ENCODE peak calls at places on chromosome 5, in eight cellular contexts. One of them, this sample, is unnamed.

GRCh38 chr5:177347699-177348098 is 3.8 kb downstream of the LMAN2 start:
- DNase-seq in effector memory CD4-positive, alpha-beta T cell: no peak
- DNase-seq in stimulated activated CD8-positive, alpha-beta memory T cell treated with anti-CD3 and anti-CD28 coated beads, Interleukin-4, amount 100 ng/mL, for 4 hours: no peak
- DNase-seq in aorta: no peak
- DNase-seq in HTR-8/SVneo: no peak
- DNase-seq in NCI-H1092 treated with DMSO at 0.1 percent for 48 hours: no peak
- DNase-seq in neural progenitor cell: no peak
- DNase-seq in astrocyte of the cerebellum: no peak
- DNase-seq in this sample: no peak

GRCh38 chr5:111197523-111197922 is 26.7 kb upstream of the CAMK4 start:
- DNase-seq in NCI-H1092 treated with DMSO at 0.1 percent for 48 hours: no peak
- DNase-seq in astrocyte of the cerebellum: no peak
- DNase-seq in stimulated activated CD8-positive, alpha-beta memory T cell treated with anti-CD3 and anti-CD28 coated beads, Interleukin-4, amount 100 ng/mL, for 4 hours: no peak
- DNase-seq in HTR-8/SVneo: no peak
- DNase-seq in effector memory CD4-positive, alpha-beta T cell: no peak
- DNase-seq in aorta: no peak
- DNase-seq in neural progenitor cell: peak
- DNase-seq in this sample: no peak

GRCh38 chr5:141573489-141574121 is 45.2 kb downstream of the DIAPH1 start:
- DNase-seq in astrocyte of the cerebellum: no peak
- DNase-seq in aorta: no peak
- DNase-seq in HTR-8/SVneo: no peak
- DNase-seq in neural progenitor cell: no peak
- DNase-seq in stimulated activated CD8-positive, alpha-beta memory T cell treated with anti-CD3 and anti-CD28 coated beads, Interleukin-4, amount 100 ng/mL, for 4 hours: no peak
- DNase-seq in NCI-H1092 treated with DMSO at 0.1 percent for 48 hours: no peak
- DNase-seq in effector memory CD4-positive, alpha-beta T cell: no peak
- DNase-seq in this sample: no peak

GRCh38 chr5:60993875-60994571 is 49.0 kb downstream of the NDUFAF2 start:
- DNase-seq in effector memory CD4-positive, alpha-beta T cell: no peak
- DNase-seq in aorta: no peak
- DNase-seq in astrocyte of the cerebellum: no peak
- DNase-seq in stimulated activated CD8-positive, alpha-beta memory T cell treated with anti-CD3 and anti-CD28 coated beads, Interleukin-4, amount 100 ng/mL, for 4 hours: no peak
- DNase-seq in NCI-H1092 treated with DMSO at 0.1 percent for 48 hours: no peak
- DNase-seq in neural progenitor cell: no peak
- DNase-seq in HTR-8/SVneo: no peak
- DNase-seq in this sample: no peak

GRCh38 chr5:59034498-59035186 is 451.8 kb downstream of the RAB3C start:
- DNase-seq in stimulated activated CD8-positive, alpha-beta memory T cell treated with anti-CD3 and anti-CD28 coated beads, Interleukin-4, amount 100 ng/mL, for 4 hours: no peak
- DNase-seq in effector memory CD4-positive, alpha-beta T cell: no peak
- DNase-seq in astrocyte of the cerebellum: no peak
- DNase-seq in neural progenitor cell: peak
- DNase-seq in NCI-H1092 treated with DMSO at 0.1 percent for 48 hours: peak
- DNase-seq in HTR-8/SVneo: no peak
- DNase-seq in aorta: no peak
- DNase-seq in this sample: no peak

GRCh38 chr5:35202319-35203111 is 27.8 kb downstream of the PRLR start:
- DNase-seq in NCI-H1092 treated with DMSO at 0.1 percent for 48 hours: peak
- DNase-seq in stimulated activated CD8-positive, alpha-beta memory T cell treated with anti-CD3 and anti-CD28 coated beads, Interleukin-4, amount 100 ng/mL, for 4 hours: no peak
- DNase-seq in aorta: no peak
- DNase-seq in HTR-8/SVneo: peak
- DNase-seq in effector memory CD4-positive, alpha-beta T cell: no peak
- DNase-seq in astrocyte of the cerebellum: peak
- DNase-seq in neural progenitor cell: peak
- DNase-seq in this sample: no peak

GRCh38 chr5:10030219-10030831 is 219.4 kb downstream of the ATPSCKMT start:
- DNase-seq in HTR-8/SVneo: no peak
- DNase-seq in aorta: no peak
- DNase-seq in astrocyte of the cerebellum: peak
- DNase-seq in stimulated activated CD8-positive, alpha-beta memory T cell treated with anti-CD3 and anti-CD28 coated beads, Interleukin-4, amount 100 ng/mL, for 4 hours: no peak
- DNase-seq in effector memory CD4-positive, alpha-beta T cell: no peak
- DNase-seq in NCI-H1092 treated with DMSO at 0.1 percent for 48 hours: no peak
- DNase-seq in neural progenitor cell: peak
- DNase-seq in this sample: no peak

GRCh38 chr5:176172246-176172645 is 66.0 kb upstream of the SIMC1 start:
- DNase-seq in astrocyte of the cerebellum: no peak
- DNase-seq in NCI-H1092 treated with DMSO at 0.1 percent for 48 hours: no peak
- DNase-seq in HTR-8/SVneo: no peak
- DNase-seq in aorta: no peak
- DNase-seq in neural progenitor cell: no peak
- DNase-seq in stimulated activated CD8-positive, alpha-beta memory T cell treated with anti-CD3 and anti-CD28 coated beads, Interleukin-4, amount 100 ng/mL, for 4 hours: no peak
- DNase-seq in effector memory CD4-positive, alpha-beta T cell: no peak
- DNase-seq in this sample: no peak

GRCh38 chr5:54140247-54140646 is 170.1 kb downstream of the ARL15 start:
- DNase-seq in astrocyte of the cerebellum: no peak
- DNase-seq in aorta: no peak
- DNase-seq in neural progenitor cell: no peak
- DNase-seq in stimulated activated CD8-positive, alpha-beta memory T cell treated with anti-CD3 and anti-CD28 coated beads, Interleukin-4, amount 100 ng/mL, for 4 hours: no peak
- DNase-seq in NCI-H1092 treated with DMSO at 0.1 percent for 48 hours: no peak
- DNase-seq in effector memory CD4-positive, alpha-beta T cell: no peak
- DNase-seq in HTR-8/SVneo: no peak
- DNase-seq in this sample: no peak

GRCh38 chr5:97071993-97072392 is 70.4 kb downstream of the LIX1 start:
- DNase-seq in astrocyte of the cerebellum: no peak
- DNase-seq in aorta: no peak
- DNase-seq in stimulated activated CD8-positive, alpha-beta memory T cell treated with anti-CD3 and anti-CD28 coated beads, Interleukin-4, amount 100 ng/mL, for 4 hours: no peak
- DNase-seq in neural progenitor cell: no peak
- DNase-seq in NCI-H1092 treated with DMSO at 0.1 percent for 48 hours: no peak
- DNase-seq in HTR-8/SVneo: no peak
- DNase-seq in effector memory CD4-positive, alpha-beta T cell: no peak
- DNase-seq in this sample: no peak

GRCh38 chr5:58459276-58459859 is 518 bp downstream of the PLK2 start:
- DNase-seq in HTR-8/SVneo: no peak
- DNase-seq in neural progenitor cell: peak
- DNase-seq in aorta: no peak
- DNase-seq in astrocyte of the cerebellum: no peak
- DNase-seq in effector memory CD4-positive, alpha-beta T cell: no peak
- DNase-seq in NCI-H1092 treated with DMSO at 0.1 percent for 48 hours: peak
- DNase-seq in stimulated activated CD8-positive, alpha-beta memory T cell treated with anti-CD3 and anti-CD28 coated beads, Interleukin-4, amount 100 ng/mL, for 4 hours: no peak
- DNase-seq in this sample: no peak

GRCh38 chr5:75681125-75681830 is 36.0 kb downstream of the POC5 start:
- DNase-seq in HTR-8/SVneo: peak
- DNase-seq in astrocyte of the cerebellum: peak
- DNase-seq in neural progenitor cell: peak
- DNase-seq in aorta: no peak
- DNase-seq in NCI-H1092 treated with DMSO at 0.1 percent for 48 hours: peak
- DNase-seq in stimulated activated CD8-positive, alpha-beta memory T cell treated with anti-CD3 and anti-CD28 coated beads, Interleukin-4, amount 100 ng/mL, for 4 hours: no peak
- DNase-seq in effector memory CD4-positive, alpha-beta T cell: no peak
- DNase-seq in this sample: no peak